ENCODE peak calls at places on chromosomes 12 and 14, in nine cellular contexts. L is tibial artery, I is transverse colon, Y is uterus, W is astrocyte, A is GM23338, G is heart left ventricle, U is right lobe of liver, Z is body of pancreas. N is an unnamed sample.

GRCh38 chr12:103077108-103077773 is 119.8 kb downstream of the ASCL1 start:
- DNase-seq in I (no peak), Y (no peak), G (no peak), A (no peak), L (no peak), W (no peak), Z (no peak), U (peak), N (no peak)

GRCh38 chr12:54138219-54138618 is 50.6 kb downstream of the SMUG1 start:
- DNase-seq in I (no peak), G (no peak), A (no peak), U (no peak), Y (no peak), Z (no peak), W (no peak), L (no peak), N (no peak)

GRCh38 chr12:26621932-26622331 is 211.1 kb downstream of the ITPR2 start:
- DNase-seq in L (no peak), Y (no peak), W (no peak), A (no peak), Z (no peak), I (no peak), G (no peak), U (no peak), N (no peak)

GRCh38 chr12:25995906-25996305 is 37.4 kb downstream of the RASSF8 start:
- DNase-seq in G (no peak), U (no peak), L (no peak), W (peak), Y (no peak), I (no peak), A (no peak), Z (no peak), N (no peak)

GRCh38 chr14:99360774-99361595 is 89.0 kb upstream of the BCL11B start:
- DNase-seq in L (no peak), W (no peak), A (no peak), G (no peak), U (no peak), Z (no peak), I (no peak), Y (no peak), N (no peak)

GRCh38 chr12:72632286-72632685 is 360.1 kb downstream of the TRHDE start:
- DNase-seq in Z (no peak), U (no peak), L (no peak), A (no peak), Y (no peak), G (no peak), W (peak), I (no peak), N (no peak)

GRCh38 chr12:52321433-52321832 is 235 bp upstream of the KRT83 start:
- DNase-seq in I (no peak), U (peak), A (no peak), Y (no peak), G (no peak), W (no peak), Z (no peak), L (peak), N (peak)

GRCh38 chr12:65121049-65121955 is at the start of gene WIF1:
- DNase-seq in G (peak), A (peak), I (peak), U (no peak), L (peak), Y (no peak), W (no peak), Z (peak), N (peak)

GRCh38 chr12:39405580-39405979 is 37.3 kb downstream of the KIF21A start:
- DNase-seq in A (no peak), Y (no peak), L (no peak), U (no peak), W (no peak), I (no peak), Z (no peak), G (no peak), N (no peak)

GRCh38 chr12:19039515-19039914 is 90.0 kb upstream of the PLEKHA5 start:
- DNase-seq in Y (no peak), A (no peak), I (no peak), W (no peak), L (no peak), Z (no peak), G (no peak), U (no peak), N (no peak)

GRCh38 chr14:103705524-103706284 is 9.5 kb downstream of the XRCC3 start:
- DNase-seq in W (no peak), Z (no peak), A (no peak), U (no peak), L (no peak), G (peak), Y (no peak), I (no peak), N (peak)

GRCh38 chr12:1795785-1796514 is 24.4 kb upstream of the LRTM2 start:
- DNase-seq in Y (peak), I (peak), L (peak), G (peak), U (peak), A (peak), Z (peak), W (peak), N (peak)

GRCh38 chr14:102509744-102510615 is at the start of gene ANKRD9:
- DNase-seq in Y (peak), G (peak), A (peak), L (peak), Z (peak), I (peak), W (peak), U (peak), N (peak)

GRCh38 chr14:103896578-103896977 is 31.7 kb upstream of the TDRD9 start:
- DNase-seq in U (no peak), L (no peak), Z (no peak), I (no peak), A (no peak), W (no peak), Y (no peak), G (no peak), N (no peak)

GRCh38 chr12:116924558-116925453 is 14.1 kb downstream of the FBXW8 start:
- DNase-seq in U (no peak), A (no peak), Y (no peak), L (no peak), I (peak), Z (no peak), W (peak), G (no peak), N (no peak)

GRCh38 chr12:34151019-34151418 is 128.7 kb downstream of the ALG10 start:
- DNase-seq in A (no peak), W (no peak), Z (no peak), G (peak), L (no peak), I (no peak), Y (no peak), U (no peak), N (no peak)

GRCh38 chr12:124321040-124321481 is 26.2 kb downstream of the RFLNA start:
- DNase-seq in U (peak), L (peak), A (peak), Y (peak), I (peak), W (peak), G (peak), Z (peak), N (peak)

GRCh38 chr12:62910549-62911169 is 24.3 kb downstream of the PPM1H start:
- DNase-seq in U (no peak), L (no peak), W (no peak), G (no peak), A (no peak), Y (no peak), I (no peak), Z (no peak), N (no peak)

GRCh38 chr14:29216774-29217232 is 450.2 kb downstream of the FOXG1 start:
- DNase-seq in G (no peak), L (no peak), Y (no peak), Z (no peak), W (peak), I (no peak), U (no peak), A (no peak), N (no peak)

GRCh38 chr12:53062977-53063707 is 13.3 kb downstream of the TNS2 start:
- DNase-seq in W (no peak), Y (peak), L (peak), A (no peak), G (no peak), I (no peak), U (no peak), Z (peak), N (peak)

GRCh38 chr12:65511134-65511912 is 232.8 kb downstream of the MSRB3 start:
- DNase-seq in L (peak), U (peak), Z (peak), Y (peak), I (no peak), A (no peak), W (no peak), G (no peak), N (no peak)

GRCh38 chr14:92455231-92455630 is 58.4 kb upstream of the RIN3 start:
- DNase-seq in I (no peak), A (no peak), Z (no peak), U (no peak), L (no peak), Y (no peak), W (no peak), G (no peak), N (no peak)

GRCh38 chr12:109963743-109964429 is 32.3 kb downstream of the GIT2 start:
- DNase-seq in G (no peak), L (no peak), Y (peak), Z (no peak), A (no peak), U (no peak), I (peak), W (peak), N (no peak)

GRCh38 chr12:128813883-128814282 is 9.9 kb downstream of the SLC15A4 start:
- DNase-seq in W (no peak), L (no peak), Y (no peak), G (no peak), U (peak), I (no peak), A (no peak), Z (no peak), N (no peak)

GRCh38 chr12:122984612-122985358 is 4.3 kb downstream of the ARL6IP4 start:
- DNase-seq in A (no peak), U (peak), L (no peak), Y (peak), W (no peak), Z (no peak), G (peak), I (no peak), N (peak)

GRCh38 chr14:97432586-97432985 is 635.4 kb downstream of the VRK1 start:
- DNase-seq in U (no peak), G (no peak), L (no peak), A (no peak), W (no peak), Y (no peak), I (no peak), Z (no peak), N (no peak)

GRCh38 chr14:61420326-61420725 is 98.9 kb downstream of the PRKCH start:
- DNase-seq in Z (no peak), I (no peak), L (no peak), U (no peak), Y (no peak), W (peak), A (no peak), G (no peak), N (no peak)

GRCh38 chr14:96631030-96631429 is 128.8 kb downstream of the PAPOLA start:
- DNase-seq in U (peak), L (peak), Y (peak), G (no peak), I (peak), W (no peak), Z (no peak), A (no peak), N (no peak)

GRCh38 chr12:13941258-13942249 is 39.8 kb downstream of the GRIN2B start:
- DNase-seq in L (no peak), G (no peak), I (peak), Z (peak), Y (no peak), A (peak), W (peak), U (peak), N (no peak)

GRCh38 chr14:104882325-104882973 is 17.4 kb downstream of the CEP170B start:
- DNase-seq in A (peak), U (peak), L (no peak), Y (no peak), W (no peak), I (peak), Z (peak), G (peak), N (peak)

GRCh38 chr14:49052516-49052915 is 533.7 kb downstream of the RPS29 start:
- DNase-seq in Y (no peak), A (no peak), Z (no peak), L (no peak), I (no peak), U (no peak), G (no peak), W (peak), N (no peak)

GRCh38 chr12:77325505-77325904 is 260.1 kb upstream of the E2F7 start:
- DNase-seq in G (peak), Y (peak), Z (no peak), I (no peak), U (no peak), W (no peak), A (peak), L (no peak), N (peak)

GRCh38 chr12:104313568-104314241 is 10.2 kb downstream of the EID3 start:
- DNase-seq in W (no peak), I (no peak), Y (no peak), Z (no peak), L (no peak), A (no peak), U (no peak), G (no peak), N (no peak)

GRCh38 chr12:104312202-104312601 is 8.7 kb downstream of the EID3 start:
- DNase-seq in U (no peak), I (no peak), Y (no peak), A (no peak), G (no peak), Z (no peak), W (no peak), L (no peak), N (no peak)

GRCh38 chr12:104312654-104313053 is 9.1 kb downstream of the EID3 start:
- DNase-seq in Y (no peak), W (no peak), I (no peak), L (no peak), U (no peak), A (no peak), G (no peak), Z (no peak), N (no peak)

GRCh38 chr12:104315326-104316224 is 12.0 kb downstream of the EID3 start:
- DNase-seq in Z (no peak), G (no peak), W (no peak), L (no peak), Y (no peak), U (no peak), A (no peak), I (no peak), N (no peak)

GRCh38 chr12:104314242-104314614 is 10.7 kb downstream of the EID3 start:
- DNase-seq in I (no peak), Y (no peak), G (no peak), L (no peak), U (no peak), W (no peak), Z (no peak), A (no peak), N (no peak)
- H3K27ac ChIP-seq in I (no peak), Y (no peak), G (no peak), L (no peak), U (no peak), W (no peak), Z (no peak), A (no peak), N (no peak)

GRCh38 chr12:75917704-75918103 is 113.9 kb downstream of the PHLDA1 start:
- DNase-seq in I (no peak), G (no peak), A (no peak), U (no peak), Z (no peak), W (no peak), Y (no peak), L (no peak), N (no peak)
- H3K4me3 ChIP-seq in I (no peak), G (no peak), A (no peak), U (no peak), Z (no peak), W (no peak), Y (no peak), L (no peak), N (no peak)

GRCh38 chr14:39432619-39433451 is 602 bp upstream of the FBXO33 start:
- DNase-seq in W (peak), I (peak), A (peak), Z (peak), L (peak), U (peak), Y (peak), G (peak), N (peak)
- TF ChIP-seq CTCF in W (no peak), I (no peak), A (peak), Z (no peak), L (peak), U (peak), Y (peak), G (peak), N (peak)

GRCh38 chr14:73663548-73664212 is 18.9 kb downstream of the DNAL1 start:
- DNase-seq in W (no peak), Z (no peak), Y (no peak), G (no peak), A (peak), U (no peak), I (no peak), L (no peak), N (no peak)
- H3K27ac ChIP-seq in W (no peak), Z (no peak), Y (no peak), G (no peak), A (no peak), U (no peak), I (no peak), L (no peak), N (no peak)

GRCh38 chr14:95226801-95227200 is 69.5 kb upstream of the DICER1 start:
- DNase-seq in I (no peak), U (no peak), W (no peak), Z (no peak), L (no peak), Y (no peak), G (no peak), A (no peak), N (no peak)
- H3K4me3 ChIP-seq in I (no peak), U (no peak), W (no peak), Z (no peak), L (no peak), Y (no peak), G (no peak), A (no peak), N (no peak)

GRCh38 chr14:59275668-59276067 is 87.2 kb downstream of the DAAM1 start:
- DNase-seq in L (no peak), U (no peak), Y (no peak), G (no peak), W (peak), I (no peak), A (no peak), Z (no peak), N (no peak)

GRCh38 chr14:59276235-59276634 is 87.8 kb downstream of the DAAM1 start:
- DNase-seq in Z (no peak), I (no peak), U (no peak), A (no peak), L (no peak), W (no peak), G (no peak), Y (no peak), N (no peak)

GRCh38 chr14:59274991-59275391 is 86.5 kb downstream of the DAAM1 start:
- DNase-seq in W (peak), U (no peak), G (peak), L (no peak), I (no peak), Y (no peak), Z (no peak), A (no peak), N (peak)

GRCh38 chr14:59278111-59278510 is 89.6 kb downstream of the DAAM1 start:
- DNase-seq in W (peak), Z (no peak), U (no peak), Y (no peak), A (no peak), I (no peak), L (no peak), G (no peak), N (no peak)

DNA sequence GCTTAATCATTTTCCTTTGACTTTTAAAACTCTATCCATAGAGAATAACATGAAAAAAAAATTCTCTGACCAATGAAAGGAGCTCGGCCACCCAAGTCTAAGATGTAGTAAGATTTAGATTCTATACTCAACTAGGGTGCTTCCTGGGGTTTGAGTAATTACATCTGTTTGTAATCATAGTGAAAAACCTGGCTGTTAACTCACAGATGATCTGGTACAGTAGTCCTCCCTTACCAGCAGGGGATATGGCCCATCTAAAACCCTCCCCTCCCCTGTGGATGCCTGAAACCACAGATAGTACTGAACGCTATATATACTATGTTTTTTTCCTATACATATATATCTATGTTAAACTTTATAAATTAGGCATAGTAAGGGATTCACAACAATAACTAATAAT is 89.2 kb downstream of the DAAM1 start:
- DNase-seq in Y (no peak), W (no peak), U (no peak), I (no peak), G (no peak), L (no peak), A (no peak), Z (no peak), N (no peak)
- TF ChIP-seq CTCF in Y (no peak), W (no peak), U (no peak), I (no peak), G (no peak), L (no peak), A (no peak), Z (no peak), N (no peak)

GRCh38 chr14:67583711-67584644 is 16.1 kb downstream of the PIGH start:
- DNase-seq in W (peak), Y (no peak), U (no peak), Z (peak), I (peak), A (peak), L (no peak), G (no peak), N (peak)

GRCh38 chr14:67584931-67585330 is 15.1 kb downstream of the PIGH start:
- DNase-seq in G (no peak), W (peak), Z (no peak), L (no peak), U (no peak), Y (no peak), I (no peak), A (no peak), N (no peak)

GRCh38 chr14:67586302-67586701 is 13.8 kb downstream of the PIGH start:
- DNase-seq in Y (no peak), A (no peak), W (no peak), I (no peak), G (no peak), L (no peak), Z (no peak), U (no peak), N (peak)

GRCh38 chr14:67589212-67589770 is 10.8 kb downstream of the PIGH start:
- DNase-seq in U (no peak), A (no peak), Z (no peak), W (no peak), I (no peak), Y (no peak), L (no peak), G (no peak), N (no peak)
- H3K27ac ChIP-seq in U (peak), A (no peak), Z (no peak), W (no peak), I (no peak), Y (no peak), L (no peak), G (no peak), N (no peak)

GRCh38 chr14:50657753-50658152 is 10.4 kb downstream of the SAV1 start:
- DNase-seq in G (no peak), L (no peak), A (no peak), U (no peak), Z (no peak), Y (no peak), W (no peak), I (no peak), N (no peak)
- H3K4me3 ChIP-seq in G (no peak), L (no peak), A (peak), U (peak), Z (no peak), Y (no peak), W (no peak), I (no peak), N (no peak)

N was measured in spleen.